ENCODE peak calls at places on chromosome 1, in four cellular contexts. L, C, M and E are unnamed samples.

GRCh38 chr1:237287876-237288517 is 246.0 kb downstream of the RYR2 start:
- DNase-seq in L (no peak), M (no peak), C (no peak), E (no peak)

GRCh38 chr1:58570817-58571216 is 6.2 kb downstream of the TACSTD2 start:
- DNase-seq in L (no peak), M (no peak), C (no peak), E (no peak)

GRCh38 chr1:41780916-41781315 is 137.8 kb downstream of the HIVEP3 start:
- DNase-seq in C (no peak), M (no peak), L (no peak), E (no peak)

GRCh38 chr1:172719694-172720138 is 60.8 kb downstream of the FASLG start:
- DNase-seq in M (no peak), C (peak; percentile 53), L (no peak), E (no peak)

GRCh38 chr1:27789511-27790154 is 16.6 kb downstream of the STX12 start:
- DNase-seq in M (no peak), L (no peak), C (no peak), E (no peak)

GRCh38 chr1:150596095-150596892 is 16.9 kb upstream of the MCL1 start:
- DNase-seq in L (no peak), M (peak; percentile 19), C (no peak), E (no peak)

GRCh38 chr1:30437059-30437576 is 286.3 kb downstream of the MATN1 start:
- DNase-seq in M (no peak), L (peak; percentile 13), C (no peak), E (no peak)

GRCh38 chr1:246413430-246413829 is 93.6 kb downstream of the SMYD3 start:
- DNase-seq in M (no peak), C (no peak), L (no peak), E (no peak)

GRCh38 chr1:108645479-108646184 is 15.3 kb downstream of the HENMT1 start:
- DNase-seq in L (peak; percentile 55), M (no peak), C (no peak), E (no peak)

DNA sequence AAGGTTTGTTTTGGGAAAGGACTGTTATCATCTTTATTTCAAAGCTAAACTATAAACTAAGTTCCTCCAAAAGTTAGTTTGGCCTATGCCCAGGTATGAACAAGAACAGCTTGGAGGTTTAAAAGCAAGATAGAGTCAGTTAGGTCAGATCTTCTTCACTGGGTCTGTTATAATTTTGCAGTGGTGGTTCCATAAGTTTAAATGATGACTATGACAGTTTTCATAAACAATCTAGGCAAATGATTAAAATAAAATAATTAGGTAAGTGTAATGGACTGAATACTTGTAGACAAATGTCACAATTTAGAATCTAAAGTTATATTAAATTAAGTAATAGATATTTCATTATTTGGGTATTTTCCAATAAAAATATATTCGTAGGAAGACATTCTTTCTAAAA is 21.4 kb upstream of the PLA2G5 start:
- DNase-seq in C (no peak), M (no peak), L (no peak), E (no peak)
- H3K9me3 ChIP-seq in C (peaks cover 37% of the 10 kb centered on the region), M (no peaks in the 10 kb centered on the region), L (no peaks in the 10 kb centered on the region), E (peaks cover 3% of the 10 kb centered on the region)

DNA sequence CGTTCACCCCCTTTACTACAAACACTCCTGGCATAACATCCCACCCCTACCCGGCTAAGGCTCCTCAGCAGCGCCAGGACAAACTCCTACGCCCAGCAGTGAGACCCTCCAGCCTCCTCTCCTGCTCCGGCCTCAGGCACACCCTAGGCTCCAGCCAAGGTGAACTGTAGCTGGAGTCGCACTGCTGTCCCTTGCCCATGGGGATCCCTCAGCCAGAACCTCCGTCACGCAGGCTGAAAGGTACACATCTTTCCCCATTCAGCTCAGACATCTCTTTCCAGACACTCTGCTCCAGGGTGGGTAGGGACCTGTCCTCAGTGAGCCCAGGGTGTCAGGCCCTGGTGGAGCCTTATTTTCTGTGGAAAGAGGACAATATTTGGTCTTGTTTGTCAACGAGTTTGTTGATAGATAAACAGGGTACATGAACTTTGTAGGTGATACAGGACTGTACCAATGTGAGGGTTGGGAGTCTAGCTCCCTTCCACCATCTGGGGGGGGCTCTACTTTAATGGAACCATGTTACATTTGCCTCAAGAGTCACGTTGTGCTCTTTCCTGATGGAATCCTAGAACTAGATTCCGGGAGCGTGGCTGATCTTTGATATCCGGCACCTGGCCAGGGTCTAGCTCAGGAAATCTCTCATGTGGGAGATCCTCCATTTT is 56.5 kb upstream of the SSBP3 start:
- DNase-seq in M (no peak), L (no peak), C (no peak), E (no peak)
- H3K4me1 ChIP-seq in M (peaks cover 33% of the 10 kb centered on the region), L (peaks cover 44% of the 10 kb centered on the region), C (peaks cover 13% of the 10 kb centered on the region), E (no peaks in the 10 kb centered on the region)

GRCh38 chr1:156002182-156002911 is 18.4 kb downstream of the SSR2 start:
- DNase-seq in L (no peak), C (no peak), M (no peak), E (no peak)
- H3K27ac ChIP-seq in L (no peak overlapping the region), C (no peak overlapping the region), M (no peak overlapping the region), E (no peak overlapping the region)

DNA sequence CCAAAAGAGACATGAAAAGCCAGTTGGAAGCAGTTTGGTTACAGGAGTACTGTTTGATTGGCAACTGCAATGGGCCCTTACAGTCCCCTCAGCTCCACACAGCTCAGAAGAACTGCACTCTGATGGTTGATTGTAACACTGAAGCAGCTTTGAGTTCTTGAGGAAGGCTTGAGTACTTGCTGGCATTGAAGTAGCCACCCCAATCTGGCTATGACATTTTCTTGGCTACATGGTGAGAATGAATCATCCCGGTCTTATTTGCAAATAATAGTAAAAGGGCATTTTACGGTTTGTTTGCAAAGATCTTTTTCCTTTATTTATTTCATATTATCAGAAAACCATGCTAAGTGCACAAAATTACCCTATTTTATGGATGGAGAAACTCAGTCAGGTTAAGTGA is 159.7 kb upstream of the BEND5 start:
- DNase-seq in C (no peak), L (no peak), M (no peak), E (no peak)
- H3K9me3 ChIP-seq in C (no peaks in the 10 kb centered on the region), L (no peaks in the 10 kb centered on the region), M (no peaks in the 10 kb centered on the region), E (no peaks in the 10 kb centered on the region)

DNA sequence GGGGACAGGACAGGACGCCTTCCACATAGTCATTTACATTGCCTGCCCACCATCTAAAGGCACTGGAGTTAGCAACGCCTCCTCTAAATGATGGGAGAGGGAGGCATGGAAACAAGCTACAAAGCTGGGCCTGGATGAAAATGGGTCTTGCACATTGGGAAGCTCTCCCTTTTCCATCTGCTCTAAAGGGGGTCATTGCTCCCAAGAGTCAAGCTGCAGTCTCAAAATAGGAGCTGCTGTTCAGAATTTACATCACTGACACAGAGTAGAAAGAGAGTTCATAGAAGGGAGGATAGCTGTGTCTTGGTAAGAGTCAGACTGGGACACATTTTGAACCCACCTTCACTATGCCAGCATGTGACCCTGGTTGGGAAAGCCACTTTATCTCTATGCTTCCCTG is 26.6 kb downstream of the RCSD1 start:
- DNase-seq in L (no peak), M (no peak), C (no peak), E (no peak)
- H3K4me1 ChIP-seq in L (peaks cover 90% of the 10 kb centered on the region), M (peaks cover 46% of the 10 kb centered on the region), C (peaks cover 68% of the 10 kb centered on the region), E (no peaks in the 10 kb centered on the region)